ENCODE peak calls at places on chromosomes 3 and 15, in six cellular contexts. F is neural progenitor cell, V is PC-9, Z is GM23248, O is PC-3, R is MM.1S. L is an unnamed sample.

GRCh38 chr3:29412117-29412516 is 131.2 kb downstream of the RBMS3 start:
- DNase-seq in F (no peak), V (no peak), Z (no peak), O (no peak), R (peak; percentile 77), L (no peak)

GRCh38 chr15:43794269-43795037 is 2.3 kb downstream of the SERF2 start:
- DNase-seq in F (no peak), V (no peak), Z (peak; percentile 86), O (no peak), R (no peak), L (no peak)

GRCh38 chr15:99502182-99502581 is 63.6 kb upstream of the MEF2A start:
- DNase-seq in F (no peak), V (no peak), Z (no peak), O (no peak), R (no peak), L (no peak)

GRCh38 chr15:38129531-38130199 is 123.0 kb upstream of the SPRED1 start:
- DNase-seq in F (peak; percentile 50), V (no peak), Z (peak; percentile 100), O (peak; percentile 99), R (peak; percentile 44), L (no peak)

GRCh38 chr3:104198136-104198535 is 1168.6 kb upstream of the ALCAM start:
- DNase-seq in F (no peak), V (no peak), Z (no peak), O (peak; percentile 42), R (no peak), L (no peak)

GRCh38 chr3:178174201-178174880 is 361.9 kb upstream of the KCNMB2 start:
- DNase-seq in F (no peak), V (no peak), Z (no peak), O (no peak), R (no peak), L (no peak)

GRCh38 chr3:115285001-115285400 is 137.9 kb upstream of the ZBTB20 start:
- DNase-seq in F (no peak), V (no peak), Z (no peak), O (no peak), R (no peak), L (no peak)

GRCh38 chr3:190384241-190384863 is 3.6 kb upstream of the CLDN16 start:
- DNase-seq in F (peak; percentile 28), V (peak; percentile 64), Z (peak; percentile 51), O (peak; percentile 86), R (peak; percentile 92), L (peak; percentile 47)

GRCh38 chr3:60086811-60087210 is 1037.0 kb upstream of the CFAP20DC start:
- DNase-seq in F (no peak), V (no peak), Z (peak; percentile 59), O (peak; percentile 50), R (no peak), L (no peak)

GRCh38 chr15:62087671-62088360 is 21.0 kb downstream of the C2CD4A start:
- DNase-seq in F (no peak), V (peak; percentile 53), Z (peak; percentile 69), O (peak; percentile 49), R (no peak), L (no peak)

GRCh38 chr3:54660599-54661210 is 267.2 kb downstream of the LRTM1 start:
- DNase-seq in F (peak; percentile 57), V (no peak), Z (peak; percentile 8), O (no peak), R (no peak), L (no peak)

GRCh38 chr3:120846073-120846472 is 61.9 kb upstream of the STXBP5L start:
- DNase-seq in F (peak; percentile 75), V (no peak), Z (no peak), O (no peak), R (no peak), L (peak; percentile 79)

GRCh38 chr3:125437631-125438435 is 62.7 kb upstream of the ZNF148 start:
- DNase-seq in F (peak; percentile 61), V (no peak), Z (peak; percentile 59), O (peak; percentile 61), R (peak; percentile 48), L (peak; percentile 71)

GRCh38 chr3:195068045-195068444 is 202.9 kb downstream of the XXYLT1 start:
- DNase-seq in F (no peak), V (no peak), Z (no peak), O (peak; percentile 56), R (no peak), L (no peak)

GRCh38 chr3:42733501-42734262 is 31.1 kb upstream of the HHATL start:
- DNase-seq in F (no peak), V (no peak), Z (no peak), O (no peak), R (peak; percentile 17), L (peak; percentile 35)

GRCh38 chr3:189685854-189686253 is 54.7 kb downstream of the TP63 start:
- DNase-seq in F (no peak), V (peak; percentile 58), Z (peak; percentile 85), O (peak; percentile 97), R (no peak), L (no peak)

GRCh38 chr15:69853572-69853971 is 244.1 kb downstream of the TLE3 start:
- DNase-seq in F (peak; percentile 10), V (peak; percentile 92), Z (peak; percentile 95), O (peak; percentile 93), R (no peak), L (no peak)

GRCh38 chr3:17195856-17196604 is 311.3 kb downstream of the PLCL2 start:
- DNase-seq in F (peak; percentile 11), V (no peak), Z (peak; percentile 51), O (peak; percentile 12), R (peak; percentile 70), L (peak; percentile 25)

GRCh38 chr15:32682569-32682968 is 35.2 kb upstream of the GREM1 start:
- DNase-seq in F (no peak), V (no peak), Z (peak; percentile 97), O (peak; percentile 73), R (no peak), L (no peak)

DNA sequence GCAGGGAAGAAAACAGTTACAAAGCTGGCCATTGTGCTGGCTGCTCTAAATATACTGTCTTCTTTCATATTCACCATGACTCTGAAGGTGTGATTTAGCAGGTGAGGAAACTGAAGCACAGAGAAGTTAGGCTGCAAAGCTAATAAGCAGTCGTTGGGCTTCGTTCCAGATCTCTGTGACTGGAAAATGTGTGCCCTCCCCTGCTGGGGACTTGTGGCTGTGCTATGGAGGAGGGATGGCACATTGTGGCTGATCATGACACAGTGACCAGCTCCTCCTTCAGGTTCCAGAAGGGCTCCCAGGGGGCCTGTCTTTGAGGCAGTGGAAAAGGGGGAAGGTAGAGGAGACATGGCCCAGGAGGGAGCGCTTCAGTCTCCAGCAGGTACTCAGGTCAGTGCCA is 19.2 kb downstream of the PXK start:
- DNase-seq in F (peak; percentile 8), V (no peak), Z (no peak), O (no peak), R (no peak), L (peak; percentile 43)
- H3F3A ChIP-seq in F (no peaks in the 10 kb centered on the region), V (peaks cover 9% of the 10 kb centered on the region), Z (no peaks in the 10 kb centered on the region), O (no peaks in the 10 kb centered on the region), R (no peaks in the 10 kb centered on the region), L (no peaks in the 10 kb centered on the region)

DNA sequence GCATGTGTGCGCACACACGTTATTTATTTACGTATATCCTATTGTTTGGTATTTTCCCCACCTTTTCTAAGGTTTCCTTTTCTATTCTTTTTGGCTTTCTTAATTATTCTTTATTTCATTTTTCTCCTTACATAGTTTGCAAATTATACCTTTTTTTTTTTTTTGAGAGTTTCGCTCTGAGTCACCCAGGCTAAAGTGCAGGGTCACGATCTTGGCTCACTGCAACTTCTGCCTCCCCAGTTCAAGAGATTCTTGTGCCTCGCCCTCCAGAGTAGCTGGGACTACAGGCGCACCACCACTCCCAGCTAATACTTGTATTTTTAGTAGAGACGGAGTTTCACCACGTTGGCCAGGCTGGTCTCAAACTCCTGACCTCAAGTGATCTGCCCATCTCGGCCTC is 20.0 kb upstream of the CILP start:
- DNase-seq in F (no peak), V (no peak), Z (no peak), O (no peak), R (no peak), L (no peak)
- TF ChIP-seq EZH2 in F (no peak), V (no peak), Z (no peak), O (no peak), R (no peak), L (no peak)

DNA sequence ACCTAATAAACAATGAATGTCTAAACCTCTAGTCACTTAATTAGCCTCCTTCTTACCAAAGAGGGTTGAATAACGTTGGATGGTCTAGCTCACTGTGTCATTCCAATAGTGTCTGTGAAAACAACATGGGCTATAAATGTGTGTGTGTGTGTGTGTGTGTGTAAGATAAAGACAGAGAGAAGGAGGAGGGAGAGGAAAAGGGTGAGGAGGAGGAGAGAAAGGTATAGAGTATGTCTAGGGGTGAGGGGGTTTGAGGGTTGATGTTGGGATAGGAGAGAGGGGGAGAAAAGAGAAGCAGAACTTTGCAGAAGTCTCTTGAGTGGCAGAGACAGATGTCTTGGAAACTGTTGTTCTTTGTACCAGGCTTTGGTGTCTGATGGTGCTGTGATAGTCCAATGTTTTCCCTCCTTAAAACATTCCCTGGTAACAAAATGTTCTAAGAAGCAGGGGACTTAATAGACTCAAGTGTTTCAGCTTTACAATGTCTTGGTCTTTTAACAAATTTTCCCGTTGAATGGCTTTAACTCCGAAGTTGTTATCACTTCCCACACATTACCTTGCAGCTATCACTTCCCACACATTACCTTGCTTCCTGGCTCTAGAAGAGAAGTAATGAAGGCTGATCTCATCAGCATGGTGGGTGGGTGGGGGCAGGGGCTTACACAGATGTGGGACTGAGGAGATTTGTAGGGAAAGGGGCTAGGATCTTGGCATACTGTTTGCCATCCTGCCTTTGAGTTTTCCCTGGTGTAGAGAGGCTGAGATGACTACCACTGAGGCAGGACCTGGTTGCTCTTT is 57.8 kb upstream of the ETV5 start:
- DNase-seq in F (no peak), V (no peak), Z (no peak), O (no peak), R (no peak), L (no peak)
- H3F3A ChIP-seq in F (no peaks in the 10 kb centered on the region), V (no peaks in the 10 kb centered on the region), Z (no peaks in the 10 kb centered on the region), O (no peaks in the 10 kb centered on the region), R (no peaks in the 10 kb centered on the region), L (no peaks in the 10 kb centered on the region)

GRCh38 chr3:179771797-179772196 is 119.0 kb downstream of the USP13 start:
- DNase-seq in F (no peak), V (no peak), Z (no peak), O (no peak), R (no peak), L (no peak)

GRCh38 chr3:179766416-179767133 is 113.7 kb downstream of the USP13 start:
- DNase-seq in F (no peak), V (no peak), Z (no peak), O (no peak), R (no peak), L (no peak)

GRCh38 chr3:179765396-179765795 is 112.6 kb downstream of the USP13 start:
- DNase-seq in F (no peak), V (no peak), Z (peak; percentile 14), O (no peak), R (no peak), L (no peak)

GRCh38 chr3:179769411-179770247 is 116.8 kb downstream of the USP13 start:
- DNase-seq in F (no peak), V (no peak), Z (no peak), O (no peak), R (no peak), L (peak; percentile 30)

GRCh38 chr3:179768080-179768479 is 115.2 kb downstream of the USP13 start:
- DNase-seq in F (peak; percentile 77), V (no peak), Z (peak; percentile 73), O (peak; percentile 90), R (no peak), L (peak; percentile 82)
- TF ChIP-seq EZH2 in F (no peak), V (no peak), Z (no peak), O (no peak), R (no peak), L (no peak)

GRCh38 chr3:187722206-187722612 is 19.9 kb upstream of the RTP2 start:
- DNase-seq in F (no peak), V (no peak), Z (no peak), O (no peak), R (no peak), L (peak; percentile 62)
- H3F3A ChIP-seq in F (peaks cover 24% of the 10 kb centered on the region), V (peaks cover 37% of the 10 kb centered on the region), Z (peaks cover 14% of the 10 kb centered on the region), O (no peaks in the 10 kb centered on the region), R (no peaks in the 10 kb centered on the region), L (no peaks in the 10 kb centered on the region)